ENCODE peak calls at places on chromosomes 5 and 9, in nine cellular contexts. O is NCI-H226; J is thyroid gland; C is SK-N-DZ; B is Karpas-422; M is stimulated activated CD4-positive, alpha-beta T cell treated with anti-CD3 and anti-CD28 coated beads, Interleukin-12 subunit alpha, Interleukin-12 subunit beta, amount 100 ng/mL, for 24 hours; Q is fibroblast of lung; N is anterior cingulate cortex; H is stromal cell of bone marrow. K is an unnamed sample.

GRCh38 chr9:131477367-131477766 is 25.4 kb upstream of the POMT1 start:
- DNase-seq in O (no peak), M (no peak), Q (no peak), B (no peak), H (no peak), N (no peak), C (no peak), J (no peak), K (no peak)

GRCh38 chr5:156329197-156329611 is 2.2 kb downstream of the SGCD start:
- DNase-seq in H (no peak), Q (no peak), N (no peak), B (no peak), M (no peak), C (no peak), J (peak), O (no peak), K (no peak)

GRCh38 chr5:118891252-118891651 is 97.1 kb downstream of the DTWD2 start:
- DNase-seq in Q (peak), N (no peak), M (no peak), C (no peak), H (no peak), B (no peak), J (no peak), O (no peak), K (no peak)

GRCh38 chr5:41524174-41524573 is 13.8 kb upstream of the PLCXD3 start:
- DNase-seq in B (peak), J (no peak), H (no peak), N (no peak), C (peak), O (no peak), Q (no peak), M (no peak), K (no peak)

GRCh38 chr5:82473262-82473661 is 195.1 kb upstream of the RPS23 start:
- DNase-seq in N (no peak), C (no peak), O (no peak), M (no peak), Q (no peak), B (no peak), H (no peak), J (no peak), K (no peak)

GRCh38 chr9:14326264-14326826 is 12.4 kb upstream of the NFIB start:
- DNase-seq in J (no peak), M (no peak), Q (peak), H (no peak), O (peak), N (no peak), C (no peak), B (peak), K (no peak)

GRCh38 chr5:122142480-122142879 is 13.1 kb downstream of the ZNF474 start:
- DNase-seq in B (no peak), Q (peak), M (no peak), H (peak), O (peak), C (no peak), N (no peak), J (no peak), K (no peak)

GRCh38 chr9:95815153-95815552 is 60.3 kb upstream of the ERCC6L2 start:
- DNase-seq in B (no peak), J (no peak), Q (peak), C (no peak), M (no peak), N (no peak), O (peak), H (peak), K (no peak)

GRCh38 chr9:110153431-110153830 is 54.5 kb downstream of the C9orf152 start:
- DNase-seq in O (no peak), B (no peak), Q (no peak), M (no peak), C (no peak), N (no peak), H (no peak), J (no peak), K (no peak)

GRCh38 chr5:81145329-81145728 is 87.8 kb upstream of the CKMT2 start:
- DNase-seq in H (no peak), Q (no peak), N (no peak), B (no peak), J (no peak), M (no peak), O (no peak), C (no peak), K (no peak)

GRCh38 chr5:43432486-43433365 is 20.5 kb upstream of the CCL28 start:
- DNase-seq in J (peak), O (peak), Q (peak), H (peak), C (no peak), M (no peak), B (no peak), N (no peak), K (peak)

GRCh38 chr5:91885291-91886265 is 502.5 kb upstream of the ARRDC3 start:
- DNase-seq in H (no peak), C (no peak), N (no peak), J (no peak), Q (peak), M (no peak), B (no peak), O (no peak), K (no peak)

GRCh38 chr9:123284658-123285057 is 16.3 kb upstream of the STRBP start:
- DNase-seq in M (no peak), B (no peak), C (peak), J (no peak), Q (no peak), H (no peak), O (no peak), N (no peak), K (no peak)

GRCh38 chr9:105205787-105206511 is 38.5 kb upstream of the SLC44A1 start:
- DNase-seq in B (no peak), N (no peak), Q (peak), O (peak), M (no peak), J (peak), C (no peak), H (peak), K (peak)

GRCh38 chr9:116713266-116713665 is 26.2 kb downstream of the TRIM32 start:
- DNase-seq in J (no peak), M (no peak), C (no peak), H (no peak), O (no peak), N (no peak), Q (no peak), B (no peak), K (no peak)

GRCh38 chr5:65925601-65926275 is 637 bp upstream of the ERBIN start:
- DNase-seq in N (peak), M (peak), O (peak), H (peak), Q (peak), J (peak), C (peak), B (peak), K (peak)

GRCh38 chr9:96555567-96556386 is 63.9 kb downstream of the CDC14B start:
- DNase-seq in J (no peak), Q (peak), C (no peak), M (no peak), N (no peak), B (no peak), O (no peak), H (peak), K (no peak)

GRCh38 chr9:129994947-129995346 is 48.0 kb downstream of the FNBP1 start:
- DNase-seq in N (no peak), J (no peak), O (no peak), C (no peak), Q (no peak), B (no peak), M (no peak), H (peak), K (no peak)

GRCh38 chr9:136901516-136902258 is 15.4 kb downstream of the TRAF2 start:
- DNase-seq in C (no peak), H (no peak), O (peak), Q (peak), J (peak), M (peak), B (no peak), N (no peak), K (peak)

GRCh38 chr9:133812077-133812868 is 74.1 kb upstream of the SARDH start:
- DNase-seq in H (no peak), O (no peak), J (no peak), Q (no peak), C (no peak), N (no peak), B (no peak), M (no peak), K (no peak)

GRCh38 chr5:92687793-92688467 is 893.1 kb downstream of the NR2F1-AS1 start:
- DNase-seq in C (peak), H (no peak), M (no peak), B (no peak), Q (peak), J (no peak), O (no peak), N (no peak), K (no peak)

GRCh38 chr5:150111121-150111520 is 24.8 kb upstream of the CSF1R start:
- DNase-seq in B (no peak), M (no peak), C (no peak), N (no peak), J (no peak), Q (no peak), O (no peak), H (no peak), K (no peak)

GRCh38 chr9:134554011-134554749 is 87.4 kb upstream of the COL5A1 start:
- DNase-seq in H (no peak), N (no peak), J (no peak), C (no peak), M (no peak), B (no peak), Q (no peak), O (no peak), K (no peak)

GRCh38 chr9:6113312-6113711 is 97.9 kb upstream of the RANBP6 start:
- DNase-seq in Q (no peak), B (no peak), J (no peak), H (no peak), N (no peak), O (no peak), M (no peak), C (no peak), K (no peak)

GRCh38 chr5:56712895-56713565 is 102.3 kb upstream of the MAP3K1 start:
- DNase-seq in O (no peak), N (no peak), B (no peak), M (no peak), C (no peak), H (no peak), Q (no peak), J (no peak), K (no peak)

GRCh38 chr5:71972777-71973473 is 134.3 kb upstream of the MAP1B start:
- DNase-seq in J (no peak), B (no peak), H (no peak), O (no peak), N (no peak), C (no peak), M (no peak), Q (no peak), K (no peak)

GRCh38 chr5:68456756-68457217 is 241.2 kb downstream of the PIK3R1 start:
- DNase-seq in N (no peak), O (peak), C (no peak), Q (peak), B (no peak), M (no peak), H (no peak), J (peak), K (peak)

GRCh38 chr5:101455048-101455447 is 552.0 kb upstream of the ST8SIA4 start:
- DNase-seq in O (no peak), N (no peak), Q (no peak), B (no peak), M (no peak), H (no peak), C (no peak), J (no peak), K (no peak)

GRCh38 chr9:35564658-35565061 is 40.4 kb upstream of the TESK1 start:
- DNase-seq in M (no peak), B (no peak), C (no peak), N (no peak), J (no peak), Q (no peak), H (no peak), O (no peak), K (no peak)

GRCh38 chr9:107177857-107178256 is 105.2 kb upstream of the RAD23B start:
- DNase-seq in H (no peak), J (no peak), M (no peak), Q (no peak), C (no peak), B (no peak), O (peak), N (no peak), K (no peak)

GRCh38 chr9:69173891-69174644 is at the start of gene TJP2:
- DNase-seq in M (peak), O (peak), C (peak), N (peak), Q (peak), H (peak), J (peak), B (no peak), K (peak)

GRCh38 chr5:96781031-96781733 is 26.6 kb downstream of the ERAP1 start:
- DNase-seq in C (no peak), B (no peak), N (no peak), O (peak), H (peak), Q (peak), M (no peak), J (no peak), K (no peak)